ENCODE peak calls at places on chromosomes 3 and 15, in nine cellular contexts. O is CD8-positive, alpha-beta T cell; V is heart right ventricle; Z is upper lobe of right lung; J is GM23338; G is heart left ventricle; B is psoas muscle; K is body of pancreas; Q is A549. F is an unnamed sample.
A peak's percentile ranks its signal among the peaks of the same experiment; 100 is the strongest.

GRCh38 chr3:120567370-120568197 is 28.6 kb upstream of the NDUFB4 start:
- DNase-seq in J (peak; percentile 59), B (no peak), K (no peak), Q (no peak), G (no peak), Z (no peak), O (no peak), V (no peak), F (no peak)

GRCh38 chr15:64340355-64340754 is 15.6 kb downstream of the CSNK1G1 start:
- DNase-seq in Z (no peak), Q (no peak), B (no peak), K (no peak), O (no peak), V (no peak), J (no peak), G (no peak), F (no peak)

GRCh38 chr15:38406451-38406850 is 47.5 kb upstream of the FAM98B start:
- DNase-seq in Z (no peak), V (no peak), O (no peak), J (no peak), B (no peak), Q (no peak), G (no peak), K (no peak), F (no peak)

GRCh38 chr3:57637391-57637790 is 40.2 kb upstream of the ARF4 start:
- DNase-seq in Z (no peak), V (no peak), B (no peak), O (no peak), Q (no peak), J (no peak), K (no peak), G (no peak), F (no peak)

GRCh38 chr15:45276851-45277250 is 24.8 kb downstream of the SLC28A2 start:
- DNase-seq in Q (peak; percentile 28), V (no peak), Z (no peak), O (no peak), K (no peak), B (no peak), J (peak; percentile 50), G (no peak), F (no peak)

GRCh38 chr15:58357529-58358476 is 74.0 kb upstream of the LIPC start:
- DNase-seq in Q (no peak), B (no peak), J (peak; percentile 42), G (no peak), Z (no peak), O (peak; percentile 18), V (no peak), K (no peak), F (no peak)

GRCh38 chr3:102195198-102195948 is 239.4 kb upstream of the ZPLD1 start:
- DNase-seq in B (no peak), Z (peak; percentile 68), V (no peak), Q (no peak), J (no peak), O (no peak), G (no peak), K (peak; percentile 67), F (peak; percentile 53)

GRCh38 chr3:171565671-171566070 is 105.5 kb upstream of the TNIK start:
- DNase-seq in Z (no peak), G (no peak), K (no peak), B (no peak), J (no peak), V (no peak), O (no peak), Q (no peak), F (no peak)

GRCh38 chr3:171790574-171790897 is 19.7 kb downstream of the PLD1 start:
- DNase-seq in V (no peak), G (no peak), K (no peak), Z (no peak), Q (no peak), J (no peak), O (no peak), B (no peak), F (no peak)

GRCh38 chr3:33956211-33956610 is 157.8 kb downstream of the PDCD6IP start:
- DNase-seq in Q (no peak), O (no peak), J (no peak), G (no peak), K (no peak), Z (no peak), B (no peak), V (no peak), F (no peak)

GRCh38 chr3:15428539-15428938 is 1.1 kb downstream of the EAF1 start:
- DNase-seq in B (no peak), G (no peak), O (no peak), Q (no peak), Z (no peak), K (no peak), J (no peak), V (no peak), F (no peak)

GRCh38 chr3:57998366-57999283 is 9.6 kb upstream of the FLNB start:
- DNase-seq in V (no peak), O (no peak), Z (no peak), B (no peak), G (no peak), K (peak; percentile 37), Q (no peak), J (no peak), F (no peak)

GRCh38 chr3:168165390-168166269 is 69.9 kb upstream of the GOLIM4 start:
- DNase-seq in Z (no peak), G (peak; percentile 66), J (peak; percentile 79), O (peak; percentile 11), K (peak; percentile 70), Q (peak; percentile 15), B (peak; percentile 25), V (no peak), F (no peak)

GRCh38 chr3:29284578-29284977 is 3.7 kb downstream of the RBMS3 start:
- DNase-seq in O (no peak), B (no peak), V (no peak), Q (no peak), K (no peak), J (no peak), Z (no peak), G (no peak), F (no peak)

GRCh38 chr3:29281265-29282228 is 676 bp downstream of the RBMS3 start:
- DNase-seq in V (peak; percentile 10), B (no peak), K (no peak), Q (no peak), J (no peak), Z (no peak), O (no peak), G (peak; percentile 37), F (no peak)

GRCh38 chr3:29282431-29283296 is 1.8 kb downstream of the RBMS3 start:
- DNase-seq in B (no peak), O (no peak), Z (no peak), Q (no peak), J (no peak), V (no peak), K (no peak), G (no peak), F (no peak)

GRCh38 chr3:29283739-29284138 is 2.9 kb downstream of the RBMS3 start:
- DNase-seq in B (no peak), O (no peak), Q (no peak), J (no peak), V (no peak), Z (no peak), K (no peak), G (no peak), F (no peak)

GRCh38 chr3:29283297-29283681 is 2.4 kb downstream of the RBMS3 start:
- DNase-seq in J (no peak), V (no peak), Q (no peak), O (no peak), B (no peak), G (no peak), Z (no peak), K (no peak), F (no peak)
- H3K4me1 ChIP-seq in J (peaks cover 79% of the 10 kb centered on the region), V (peaks cover 49% of the 10 kb centered on the region), Q (peaks cover 45% of the 10 kb centered on the region), O (peaks cover 10% of the 10 kb centered on the region), B (peaks cover 21% of the 10 kb centered on the region), G (peaks cover 27% of the 10 kb centered on the region), Z (no peaks in the 10 kb centered on the region), K (peaks cover 8% of the 10 kb centered on the region), F (no peaks in the 10 kb centered on the region)

GRCh38 chr3:36677331-36678007 is 86.9 kb downstream of the DCLK3 start:
- DNase-seq in G (no peak), J (peak; percentile 13), Q (peak; percentile 16), O (no peak), V (no peak), Z (no peak), K (no peak), B (no peak), F (no peak)
- TF ChIP-seq CTCF in G (no peak), J (no peak), Q (no peak), O (no peak), V (no peak), Z (no peak), K (no peak), B (no peak), F (no peak)

GRCh38 chr3:94062513-94063404 is at the start of the genes DHFR2 and NSUN3:
- DNase-seq in Q (peak; percentile 88), O (peak; percentile 76), G (peak; percentile 92), J (peak; percentile 99), K (peak; percentile 93), Z (peak; percentile 92), V (peak; percentile 89), B (peak; percentile 88), F (peak; percentile 93)
- H3K4me1 ChIP-seq in Q (peaks cover 18% of the 10 kb centered on the region), O (peaks cover 23% of the 10 kb centered on the region), G (peaks cover 18% of the 10 kb centered on the region), J (no peaks in the 10 kb centered on the region), K (peaks cover 39% of the 10 kb centered on the region), Z (peaks cover 28% of the 10 kb centered on the region), V (peaks cover 22% of the 10 kb centered on the region), B (peaks cover 4% of the 10 kb centered on the region), F (peaks cover 33% of the 10 kb centered on the region)

DNA sequence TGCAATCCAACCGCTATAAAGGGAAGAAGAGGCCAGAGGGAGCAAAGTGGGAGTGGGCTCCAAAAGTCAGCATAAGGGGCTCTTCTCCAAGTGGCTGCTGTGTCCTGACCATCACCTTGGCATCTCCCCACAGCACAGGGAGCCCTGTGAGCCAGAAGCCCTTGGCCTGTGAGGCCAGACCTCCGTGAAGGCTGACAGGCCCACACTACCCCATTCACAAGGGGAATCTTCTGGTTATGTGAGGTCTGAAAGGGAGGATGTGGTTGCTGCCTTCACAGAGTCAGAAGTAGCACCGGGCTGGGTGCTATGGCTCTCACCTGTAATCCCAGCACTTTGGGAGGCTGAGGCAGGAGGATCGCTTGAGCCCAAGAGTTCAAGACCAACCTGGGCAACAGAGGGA is 2.6 kb upstream of the ULK3 start:
- DNase-seq in K (no peak), Q (no peak), G (no peak), B (no peak), Z (no peak), O (no peak), V (no peak), J (no peak), F (no peak)
- TF ChIP-seq CTCF in K (no peak), Q (no peak), G (no peak), B (no peak), Z (no peak), O (no peak), V (no peak), J (no peak), F (no peak)

DNA sequence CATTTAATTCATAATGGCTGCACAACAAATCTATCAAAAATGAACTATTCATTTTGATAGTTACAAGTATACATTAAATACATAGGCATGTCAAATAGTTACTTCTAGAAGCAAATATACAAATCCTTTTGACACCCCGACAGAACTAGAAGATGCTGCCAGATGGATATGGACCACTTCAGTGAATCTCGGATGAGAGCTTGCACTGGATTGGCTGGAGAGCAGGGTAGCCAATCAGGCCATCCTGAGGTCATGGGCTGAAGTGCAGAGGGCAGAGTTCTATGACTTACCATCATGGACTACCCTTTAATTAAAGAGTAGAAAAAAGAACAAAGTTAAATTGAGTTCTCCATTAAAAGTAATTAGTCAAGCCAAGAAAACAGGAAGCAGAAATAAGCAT is 8.3 kb downstream of the CCNL1 start:
- DNase-seq in J (no peak), K (no peak), Q (peak; percentile 21), B (no peak), O (no peak), Z (no peak), G (no peak), V (no peak), F (no peak)
- H3K4me1 ChIP-seq in J (peaks cover 8% of the 10 kb centered on the region), K (peaks cover 34% of the 10 kb centered on the region), Q (peaks cover 33% of the 10 kb centered on the region), B (peaks cover 35% of the 10 kb centered on the region), O (peaks cover 37% of the 10 kb centered on the region), Z (peaks cover 35% of the 10 kb centered on the region), G (peaks cover 39% of the 10 kb centered on the region), V (peaks cover 36% of the 10 kb centered on the region), F (peaks cover 48% of the 10 kb centered on the region)